ENCODE peak calls at places on chromosomes 16 and 17, in four cellular contexts. One of them, this sample, is unnamed.

GRCh38 chr16:23509763-23510153 is 536 bp downstream of the GGA2 start:
- DNase-seq in K562: peak; percentile 65
- DNase-seq in WTC11: peak; percentile 22
- DNase-seq in GM12878: no peak
- DNase-seq in this sample: no peak

GRCh38 chr17:72953621-72954020 is 138.9 kb downstream of the SLC39A11 start:
- DNase-seq in K562: no peak
- DNase-seq in WTC11: no peak
- DNase-seq in GM12878: no peak
- DNase-seq in this sample: no peak

GRCh38 chr16:57468346-57468745 is 5.9 kb downstream of the POLR2C start:
- DNase-seq in K562: no peak
- DNase-seq in WTC11: no peak
- DNase-seq in GM12878: no peak
- DNase-seq in this sample: no peak

GRCh38 chr16:84042879-84043485 is 387 bp upstream of the SLC38A8 start:
- DNase-seq in K562: peak; percentile 50
- DNase-seq in WTC11: peak; percentile 46
- DNase-seq in GM12878: no peak
- DNase-seq in this sample: no peak

GRCh38 chr17:38451840-38452529 is 23.7 kb downstream of the ARHGAP23 start:
- DNase-seq in K562: peak; percentile 28
- DNase-seq in WTC11: peak; percentile 73
- DNase-seq in GM12878: no peak
- DNase-seq in this sample: no peak

GRCh38 chr17:81490599-81490992 is 22.0 kb downstream of the ACTG1 start:
- DNase-seq in K562: no peak
- DNase-seq in WTC11: no peak
- DNase-seq in GM12878: no peak
- DNase-seq in this sample: no peak

GRCh38 chr17:39183045-39183444 is 14.4 kb downstream of the CACNB1 start:
- DNase-seq in K562: no peak
- DNase-seq in WTC11: no peak
- DNase-seq in GM12878: no peak
- DNase-seq in this sample: no peak

GRCh38 chr17:72600934-72601333 is 480.1 kb downstream of the SOX9 start:
- DNase-seq in K562: no peak
- DNase-seq in WTC11: no peak
- DNase-seq in GM12878: no peak
- DNase-seq in this sample: no peak

GRCh38 chr16:51839697-51840462 is 688.8 kb upstream of the SALL1 start:
- DNase-seq in K562: no peak
- DNase-seq in WTC11: no peak
- DNase-seq in GM12878: no peak
- DNase-seq in this sample: peak; percentile 15

GRCh38 chr17:61386251-61386650 is 13.4 kb upstream of the TBX2 start:
- DNase-seq in K562: no peak
- DNase-seq in WTC11: no peak
- DNase-seq in GM12878: no peak
- DNase-seq in this sample: no peak

GRCh38 chr17:32881054-32881453 is 4.1 kb upstream of the MYO1D start:
- DNase-seq in K562: no peak
- DNase-seq in WTC11: no peak
- DNase-seq in GM12878: no peak
- DNase-seq in this sample: no peak

GRCh38 chr17:10797848-10798328 is 6.0 kb downstream of the TMEM238L start:
- DNase-seq in K562: no peak
- DNase-seq in WTC11: no peak
- DNase-seq in GM12878: no peak
- DNase-seq in this sample: no peak

GRCh38 chr16:21167360-21167759 is 8.9 kb downstream of the LDAF1 start:
- DNase-seq in K562: no peak
- DNase-seq in WTC11: no peak
- DNase-seq in GM12878: no peak
- DNase-seq in this sample: no peak

GRCh38 chr17:30378191-30378796 is 433 bp upstream of the CPD start:
- DNase-seq in K562: peak; percentile 26
- DNase-seq in WTC11: peak; percentile 25
- DNase-seq in GM12878: no peak
- DNase-seq in this sample: no peak

GRCh38 chr17:42288985-42289862 is 926 bp downstream of the STAT5A start:
- DNase-seq in K562: peak; percentile 91
- DNase-seq in WTC11: peak; percentile 48
- DNase-seq in GM12878: no peak
- DNase-seq in this sample: no peak
- TF ChIP-seq ETV6 in K562: no peak
- TF ChIP-seq ETV6 in WTC11: no peak
- TF ChIP-seq ETV6 in GM12878: no peak
- TF ChIP-seq ETV6 in this sample: no peak

DNA sequence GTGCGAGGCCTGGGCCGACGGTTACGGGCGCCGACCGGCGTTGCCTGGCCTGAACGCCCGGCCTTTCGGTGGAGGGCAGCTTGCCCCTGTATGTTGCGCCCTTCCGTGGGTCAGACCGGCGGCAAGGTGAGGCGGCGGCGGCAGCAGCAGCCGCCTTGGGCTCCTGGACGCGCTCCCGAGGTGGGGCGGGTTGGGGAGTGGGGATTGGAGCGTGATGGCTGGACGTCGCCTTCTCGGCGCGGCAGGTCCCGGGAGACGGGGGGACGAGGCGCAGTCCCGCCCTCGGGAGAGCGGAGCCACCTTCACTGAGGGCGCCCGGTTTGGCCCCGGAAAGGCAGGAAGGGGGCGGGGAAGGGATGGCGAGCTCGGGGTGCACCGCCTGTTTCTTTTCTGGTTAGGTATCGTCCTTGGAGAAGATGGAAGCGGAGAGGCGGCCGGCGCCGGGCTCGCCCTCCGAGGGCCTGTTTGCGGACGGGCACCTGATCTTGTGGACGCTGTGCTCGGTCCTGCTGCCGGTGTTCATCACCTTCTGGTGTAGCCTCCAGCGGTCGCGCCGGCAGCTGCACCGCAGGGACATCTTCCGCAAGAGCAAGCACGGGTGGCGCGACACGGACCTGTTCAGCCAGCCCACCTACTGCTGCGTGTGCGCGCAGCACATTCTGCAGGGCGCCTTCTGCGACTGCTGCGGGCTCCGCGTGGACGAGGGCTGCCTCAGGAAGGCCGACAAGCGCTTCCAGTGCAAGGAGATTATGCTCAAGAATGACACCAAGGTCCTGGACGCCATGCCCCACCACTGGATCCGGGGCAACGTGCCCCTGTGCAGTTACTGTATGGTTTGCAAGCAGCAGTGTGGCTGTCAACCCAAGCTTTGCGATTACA is 668 bp downstream of the DGKE start:
- DNase-seq in K562: peak; percentile 80
- DNase-seq in WTC11: peak; percentile 62
- DNase-seq in GM12878: peak; percentile 31
- DNase-seq in this sample: peak; percentile 59
- TF ChIP-seq SP1 in K562: no peak
- TF ChIP-seq SP1 in WTC11: no peak
- TF ChIP-seq SP1 in GM12878: no peak
- TF ChIP-seq SP1 in this sample: no peak

DNA sequence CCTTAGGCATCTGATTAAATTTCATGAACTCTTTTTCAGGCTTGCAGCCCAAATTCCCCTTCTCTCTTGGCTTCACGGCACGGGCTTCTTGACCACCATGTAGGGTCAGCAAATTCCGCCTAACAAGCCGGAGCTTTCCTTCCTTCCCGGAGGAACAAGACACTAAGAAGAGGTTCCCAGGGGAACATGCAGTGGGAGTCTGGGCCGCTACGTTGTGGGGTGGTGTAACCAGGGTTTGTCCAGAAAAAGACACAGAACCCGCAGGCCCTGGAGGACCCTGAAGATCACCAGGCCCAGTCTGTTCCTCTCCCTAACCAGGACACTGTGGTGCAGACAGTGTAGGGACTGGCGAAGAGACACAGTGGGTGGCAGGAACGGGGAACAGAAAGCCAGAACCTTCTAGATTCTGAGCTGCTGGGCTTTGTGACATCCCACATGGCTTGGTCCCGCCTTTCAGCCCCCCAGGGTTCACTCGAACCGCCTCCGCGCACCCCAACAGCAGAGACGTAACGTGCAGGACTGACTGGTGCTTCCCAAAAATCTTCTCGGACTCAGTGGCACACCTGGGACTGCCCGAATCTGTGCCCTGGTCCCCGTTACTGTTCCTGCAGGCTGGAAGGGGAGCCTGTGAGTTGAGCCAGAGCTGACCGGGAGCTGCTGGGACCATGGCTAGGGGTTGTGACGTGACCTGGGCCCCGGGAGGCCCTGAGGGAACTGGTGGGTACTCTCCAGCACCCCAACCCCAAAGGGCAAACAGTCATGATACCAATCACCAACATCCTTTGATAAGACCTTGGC is 55.2 kb downstream of the TBC1D16 start:
- DNase-seq in K562: no peak
- DNase-seq in WTC11: peak; percentile 8
- DNase-seq in GM12878: no peak
- DNase-seq in this sample: no peak
- TF ChIP-seq ETV6 in K562: no peak
- TF ChIP-seq ETV6 in WTC11: no peak
- TF ChIP-seq ETV6 in GM12878: no peak
- TF ChIP-seq ETV6 in this sample: no peak

GRCh38 chr17:19928299-19928698 is 49.3 kb downstream of the AKAP10 start:
- DNase-seq in K562: no peak
- DNase-seq in WTC11: no peak
- DNase-seq in GM12878: no peak
- DNase-seq in this sample: no peak

GRCh38 chr17:19937522-19937921 is 40.1 kb downstream of the AKAP10 start:
- DNase-seq in K562: no peak
- DNase-seq in WTC11: no peak
- DNase-seq in GM12878: no peak
- DNase-seq in this sample: peak; percentile 21

GRCh38 chr17:19933633-19934032 is 44.0 kb downstream of the AKAP10 start:
- DNase-seq in K562: no peak
- DNase-seq in WTC11: no peak
- DNase-seq in GM12878: no peak
- DNase-seq in this sample: no peak

GRCh38 chr17:19935169-19935568 is 42.5 kb downstream of the AKAP10 start:
- DNase-seq in K562: no peak
- DNase-seq in WTC11: no peak
- DNase-seq in GM12878: no peak
- DNase-seq in this sample: no peak

GRCh38 chr17:19933221-19933620 is 44.4 kb downstream of the AKAP10 start:
- DNase-seq in K562: no peak
- DNase-seq in WTC11: no peak
- DNase-seq in GM12878: no peak
- DNase-seq in this sample: no peak
- TF ChIP-seq SP1 in K562: no peak
- TF ChIP-seq SP1 in WTC11: no peak
- TF ChIP-seq SP1 in GM12878: no peak
- TF ChIP-seq SP1 in this sample: no peak

GRCh38 chr17:5539286-5539685 is 45.0 kb downstream of the NLRP1 start:
- DNase-seq in K562: no peak
- DNase-seq in WTC11: no peak
- DNase-seq in GM12878: no peak
- DNase-seq in this sample: no peak

GRCh38 chr17:5536831-5537230 is 47.5 kb downstream of the NLRP1 start:
- DNase-seq in K562: no peak
- DNase-seq in WTC11: no peak
- DNase-seq in GM12878: no peak
- DNase-seq in this sample: no peak

GRCh38 chr17:5535436-5535835 is 48.9 kb downstream of the NLRP1 start:
- DNase-seq in K562: no peak
- DNase-seq in WTC11: no peak
- DNase-seq in GM12878: no peak
- DNase-seq in this sample: no peak

GRCh38 chr17:5540321-5540720 is 44.0 kb downstream of the NLRP1 start:
- DNase-seq in K562: no peak
- DNase-seq in WTC11: no peak
- DNase-seq in GM12878: no peak
- DNase-seq in this sample: no peak

DNA sequence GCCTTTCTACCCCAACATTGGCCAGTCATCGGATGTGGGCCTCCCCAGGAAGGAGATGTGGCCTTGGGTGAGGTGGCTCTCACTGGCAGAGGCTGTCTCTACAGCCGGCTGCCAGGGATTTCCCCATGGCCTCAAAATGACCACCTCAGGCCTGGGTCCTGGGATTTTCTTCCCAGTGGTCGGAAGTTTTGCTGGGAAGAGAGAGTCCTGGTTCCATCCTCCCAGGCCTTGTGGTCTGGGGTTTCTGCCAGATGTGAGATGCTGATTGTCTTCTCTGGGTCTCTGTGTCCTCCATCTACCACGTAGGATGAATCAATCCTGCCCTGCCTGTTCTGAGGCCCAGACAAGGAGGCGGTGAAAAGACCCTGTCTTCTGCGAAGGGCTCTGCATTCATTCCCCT is 47.1 kb downstream of the NLRP1 start:
- DNase-seq in K562: no peak
- DNase-seq in WTC11: no peak
- DNase-seq in GM12878: no peak
- DNase-seq in this sample: no peak
- TF ChIP-seq ETV6 in K562: no peak
- TF ChIP-seq ETV6 in WTC11: no peak
- TF ChIP-seq ETV6 in GM12878: no peak
- TF ChIP-seq ETV6 in this sample: no peak

This sample was measured in HepG2.